ENCODE peak calls at places on chromosomes 7 and 10, in seven cellular contexts. Q is DMS153, Z is tibial artery, G is LoVo, C is cardiac fibroblast, K is Caki2, E is H9. F is an unnamed sample.

GRCh38 chr10:43199088-43199683 is 60.9 kb downstream of the CSGALNACT2 start:
- DNase-seq in Q (no peak), Z (peak; percentile 60), G (no peak), C (no peak), K (no peak), E (no peak), F (no peak)

GRCh38 chr7:47568569-47568968 is 13.3 kb downstream of the TNS3 start:
- DNase-seq in Q (no peak), Z (peak; percentile 75), G (no peak), C (no peak), K (no peak), E (no peak), F (no peak)

GRCh38 chr7:46165281-46165680 is 244.2 kb upstream of the IGFBP3 start:
- DNase-seq in Q (no peak), Z (no peak), G (no peak), C (peak; percentile 88), K (no peak), E (no peak), F (no peak)

GRCh38 chr7:5425507-5426225 is 2.0 kb upstream of the TNRC18 start:
- DNase-seq in Q (peak; percentile 88), Z (peak; percentile 87), G (peak; percentile 84), C (peak; percentile 91), K (peak; percentile 90), E (peak; percentile 75), F (no peak)

GRCh38 chr10:32958992-32959703 is 1.1 kb upstream of the ITGB1 start:
- DNase-seq in Q (no peak), Z (no peak), G (no peak), C (peak; percentile 39), K (peak; percentile 53), E (no peak), F (no peak)

GRCh38 chr10:71608863-71609768 is 110.5 kb downstream of the C10orf105 start:
- DNase-seq in Q (peak; percentile 34), Z (peak; percentile 86), G (peak; percentile 68), C (peak; percentile 70), K (peak; percentile 35), E (peak; percentile 89), F (peak; percentile 88)

GRCh38 chr10:71725998-71726672 is 6.6 kb upstream of the C10orf105 start:
- DNase-seq in Q (no peak), Z (no peak), G (no peak), C (peak; percentile 43), K (no peak), E (peak; percentile 61), F (no peak)

GRCh38 chr10:125148021-125148439 is 12.3 kb downstream of the CTBP2 start:
- DNase-seq in Q (no peak), Z (peak; percentile 84), G (no peak), C (peak; percentile 68), K (no peak), E (peak; percentile 23), F (no peak)

GRCh38 chr7:41491752-41492405 is 211.0 kb downstream of the INHBA start:
- DNase-seq in Q (peak; percentile 47), Z (no peak), G (no peak), C (no peak), K (no peak), E (no peak), F (no peak)

GRCh38 chr10:107814865-107815487 is 650.5 kb upstream of the SORCS1 start:
- DNase-seq in Q (peak; percentile 38), Z (no peak), G (peak; percentile 22), C (peak; percentile 70), K (peak; percentile 40), E (peak; percentile 70), F (no peak)

GRCh38 chr10:26455567-26456315 is 17.6 kb downstream of the APBB1IP start:
- DNase-seq in Q (no peak), Z (no peak), G (no peak), C (no peak), K (no peak), E (no peak), F (no peak)

GRCh38 chr10:86100581-86101061 is 266.0 kb downstream of the GRID1 start:
- DNase-seq in Q (peak; percentile 12), Z (no peak), G (peak; percentile 16), C (no peak), K (peak; percentile 14), E (peak; percentile 41), F (peak; percentile 54)

GRCh38 chr7:12690041-12690878 is 2.8 kb downstream of the ARL4A start:
- DNase-seq in Q (no peak), Z (no peak), G (no peak), C (no peak), K (no peak), E (no peak), F (no peak)